ENCODE peak calls at places on chromosome 11, in five cellular contexts. T is HCT116, U is HL-60, L is endothelial cell of umbilical vein, A is GM23338. S is an unnamed sample. For H3K27me3, the result is how much of the 10 kb centered on the place peaks cover.

GRCh38 chr11:19072464-19072863 is 11.9 kb upstream of the MRGPRX2 start:
- DNase-seq in T (no peak), U (no peak), L (no peak), A (no peak), S (no peak)

GRCh38 chr11:36362902-36363301 is 66.8 kb downstream of the PRR5L start:
- DNase-seq in T (no peak), U (no peak), L (no peak), A (no peak), S (no peak)

GRCh38 chr11:119687220-119688046 is 41.6 kb downstream of the NECTIN1 start:
- DNase-seq in T (no peak), U (no peak), L (no peak), A (no peak), S (no peak)

GRCh38 chr11:106920899-106921504 is 97.3 kb downstream of the GUCY1A2 start:
- DNase-seq in T (no peak), U (no peak), L (no peak), A (no peak), S (no peak)

GRCh38 chr11:934437-934950 is 8.8 kb downstream of the AP2A2 start:
- DNase-seq in T (no peak), U (no peak), L (no peak), A (peak), S (no peak)

GRCh38 chr11:19683862-19684491 is 28.7 kb upstream of the NAV2 start:
- DNase-seq in T (no peak), U (no peak), L (no peak), A (no peak), S (no peak)

GRCh38 chr11:58575377-58576020 is at the start of gene LPXN:
- DNase-seq in T (no peak), U (peak), L (peak), A (no peak), S (no peak)

GRCh38 chr11:12122083-12122482 is 11.7 kb downstream of the MICAL2 start:
- DNase-seq in T (peak), U (no peak), L (no peak), A (peak), S (no peak)

GRCh38 chr11:94128171-94128745 is 383 bp upstream of the PANX1 start:
- DNase-seq in T (no peak), U (no peak), L (no peak), A (peak), S (no peak)

GRCh38 chr11:86244063-86244521 is 461 bp upstream of the EED start:
- DNase-seq in T (peak), U (peak), L (no peak), A (peak), S (no peak)

GRCh38 chr11:131370090-131370751 is at the start of gene NTM:
- DNase-seq in T (no peak), U (no peak), L (no peak), A (peak), S (no peak)

GRCh38 chr11:58513747-58514367 is 6.0 kb upstream of the OR5B21 start:
- DNase-seq in T (peak), U (no peak), L (peak), A (peak), S (peak)

GRCh38 chr11:861105-861479 is 18.4 kb downstream of the TSPAN4 start:
- DNase-seq in T (no peak), U (no peak), L (no peak), A (no peak), S (no peak)

GRCh38 chr11:75896843-75897419 is 81.9 kb downstream of the UVRAG start:
- DNase-seq in T (peak), U (no peak), L (peak), A (peak), S (peak)

GRCh38 chr11:77198440-77198849 is 70.4 kb downstream of the MYO7A start:
- DNase-seq in T (peak), U (no peak), L (peak), A (peak), S (no peak)

GRCh38 chr11:35066783-35067476 is 72.0 kb upstream of the CD44 start:
- DNase-seq in T (no peak), U (no peak), L (no peak), A (no peak), S (no peak)

GRCh38 chr11:27204527-27204926 is 158.5 kb downstream of the CCDC34 start:
- DNase-seq in T (peak), U (no peak), L (peak), A (peak), S (no peak)

DNA sequence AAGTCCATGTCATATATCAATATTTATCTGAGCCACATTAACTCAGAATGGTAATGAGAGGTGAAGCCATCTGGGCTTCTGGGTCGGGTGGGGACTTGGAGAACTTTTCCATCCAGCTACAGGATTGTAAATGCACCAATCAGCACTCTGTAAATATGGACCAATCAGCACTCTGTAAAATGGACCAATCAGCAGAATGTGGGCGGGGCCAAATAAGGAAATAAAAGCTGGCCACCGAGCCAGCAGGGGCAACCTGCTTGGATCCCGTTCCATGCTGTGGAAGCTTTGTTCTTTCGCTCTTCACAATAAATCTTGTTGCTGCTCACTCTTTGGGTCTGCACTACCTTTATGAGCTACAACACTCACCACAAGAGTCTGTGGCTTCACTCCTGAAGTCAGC is 253.4 kb downstream of the JRKL start:
- DNase-seq in T (no peak), U (no peak), L (no peak), A (no peak), S (no peak)
- TF ChIP-seq POLR2AphosphoS5 in T (no peak), U (no peak), L (no peak), A (no peak), S (no peak)

DNA sequence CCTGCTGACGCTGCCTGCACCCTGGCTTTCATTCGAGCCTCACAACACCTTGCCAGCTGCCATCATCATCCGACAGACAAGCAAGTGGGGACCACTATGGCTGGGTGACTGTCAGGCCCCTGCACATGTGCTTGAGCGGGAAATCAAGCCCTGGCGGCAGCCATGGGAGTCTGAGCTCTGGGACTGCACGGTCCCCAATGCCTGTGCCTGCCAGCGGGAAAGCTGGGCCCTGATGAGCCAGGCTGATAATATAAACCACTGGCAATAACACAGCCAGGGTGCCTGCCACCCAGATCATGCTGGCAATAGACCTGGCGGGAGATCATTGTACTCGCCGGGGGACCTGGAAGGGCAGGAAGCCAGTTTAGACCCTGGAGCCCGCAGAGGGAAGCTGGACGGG is 2.5 kb downstream of the FGF3 start:
- DNase-seq in T (no peak), U (no peak), L (no peak), A (peak), S (no peak)
- H3K27me3 ChIP-seq in T (under half), U (under half), L (under half), A (half or more), S (under half)

GRCh38 chr11:25983280-25983679 is 348.6 kb upstream of the ANO3 start:
- DNase-seq in T (no peak), U (no peak), L (no peak), A (no peak), S (no peak)

GRCh38 chr11:25981998-25982397 is 349.9 kb upstream of the ANO3 start:
- DNase-seq in T (no peak), U (peak), L (peak), A (peak), S (peak)
- H3K4me3 ChIP-seq in T (no peak), U (no peak), L (no peak), A (no peak), S (no peak)

DNA sequence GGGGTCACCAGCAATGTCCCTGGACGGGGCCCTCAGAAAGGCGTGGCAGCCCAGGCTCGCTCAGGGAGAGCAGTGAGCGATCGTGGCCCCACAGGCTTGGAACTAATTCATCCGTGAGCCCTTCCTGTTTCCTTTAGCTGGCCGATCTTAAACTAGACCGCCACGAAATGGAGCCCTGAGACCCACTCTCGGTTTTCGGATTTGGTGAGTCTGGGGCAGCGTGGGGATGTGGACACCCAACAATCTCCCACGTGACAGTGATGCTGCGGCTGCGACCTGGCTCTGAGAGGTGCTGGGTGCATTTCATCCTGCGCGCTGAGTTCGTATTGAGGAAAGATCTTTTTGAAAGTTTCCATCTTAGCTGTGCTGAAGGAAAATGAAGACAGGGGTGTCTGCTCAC is 501.3 kb upstream of the B3GAT1 start:
- DNase-seq in T (no peak), U (no peak), L (no peak), A (no peak), S (no peak)
- TF ChIP-seq POLR2AphosphoS5 in T (no peak), U (no peak), L (no peak), A (no peak), S (no peak)

GRCh38 chr11:46457659-46458058 is 66.1 kb upstream of the CHRM4 start:
- DNase-seq in T (no peak), U (no peak), L (no peak), A (no peak), S (no peak)
- H3K27me3 ChIP-seq in T (under half), U (under half), L (under half), A (under half), S (under half)

DNA sequence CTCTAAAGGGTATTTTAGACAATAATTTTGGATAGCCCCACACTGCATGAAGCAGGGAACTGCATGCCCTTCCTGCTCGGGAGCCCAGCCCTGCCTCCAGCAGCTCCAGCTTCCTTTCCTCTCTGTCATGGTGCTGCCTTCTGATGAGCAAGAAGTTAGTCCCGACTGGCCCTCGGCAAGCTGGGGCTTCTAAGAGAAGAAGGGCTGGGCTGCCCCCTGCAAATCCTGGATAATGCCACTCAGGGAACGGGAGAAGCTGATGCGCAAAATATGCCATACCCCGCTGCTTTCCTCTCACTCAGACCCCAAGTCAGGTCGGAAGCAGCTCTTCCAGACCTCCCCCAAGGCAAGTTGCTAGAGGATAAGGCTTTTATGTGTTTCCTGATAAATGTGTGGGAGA is 296.3 kb downstream of the ETS1 start:
- DNase-seq in T (no peak), U (no peak), L (no peak), A (no peak), S (no peak)
- H3K4me3 ChIP-seq in T (no peak), U (no peak), L (no peak), A (no peak), S (no peak)